ENCODE peak calls at places on chromosome 12, in ten cellular contexts. C, F, G, S, P, A, D, N, Z and K are unnamed samples.

GRCh38 chr12:40552868-40553267 is 139.4 kb upstream of the CNTN1 start:
- DNase-seq in D (no peak), S (no peak), C (no peak), F (no peak), N (no peak), Z (no peak), G (no peak), P (no peak), A (no peak), K (no peak)

GRCh38 chr12:92912052-92912451 is 17.0 kb downstream of the EEA1 start:
- DNase-seq in F (peak; percentile 32), P (no peak), D (no peak), N (no peak), G (no peak), C (no peak), A (no peak), S (no peak), Z (no peak), K (no peak)

GRCh38 chr12:11795192-11795909 is 145.9 kb downstream of the ETV6 start:
- DNase-seq in C (no peak), G (no peak), Z (no peak), S (peak; percentile 74), N (no peak), D (no peak), A (no peak), P (no peak), F (no peak), K (no peak)

GRCh38 chr12:48291511-48291910 is 59.2 kb downstream of the ZNF641 start:
- DNase-seq in D (no peak), C (no peak), N (no peak), P (no peak), F (no peak), Z (no peak), S (no peak), G (no peak), A (no peak), K (no peak)

GRCh38 chr12:119603767-119604166 is 10.2 kb downstream of the TMEM233 start:
- DNase-seq in S (no peak), A (no peak), G (no peak), Z (no peak), P (no peak), N (no peak), C (no peak), F (no peak), D (no peak), K (no peak)

GRCh38 chr12:43742106-43742505 is 16.5 kb downstream of the PUS7L start:
- DNase-seq in P (no peak), A (no peak), N (no peak), Z (no peak), D (no peak), F (peak; percentile 94), G (no peak), C (no peak), S (no peak), K (no peak)

GRCh38 chr12:129296636-129297035 is 443.4 kb downstream of the GLT1D1 start:
- DNase-seq in F (no peak), N (no peak), P (no peak), D (no peak), Z (no peak), C (no peak), S (no peak), A (no peak), G (no peak), K (no peak)

GRCh38 chr12:109476807-109477184 is 304 bp downstream of the KCTD10 start:
- DNase-seq in S (no peak), N (no peak), Z (no peak), D (no peak), A (no peak), F (no peak), C (no peak), G (no peak), P (no peak), K (no peak)

GRCh38 chr12:104348283-104348993 is 44.9 kb downstream of the EID3 start:
- DNase-seq in P (no peak), S (no peak), N (no peak), F (no peak), D (no peak), C (no peak), A (no peak), G (no peak), Z (no peak), K (no peak)

GRCh38 chr12:3342051-3342450 is 149.0 kb upstream of the PRMT8 start:
- DNase-seq in C (no peak), D (peak; percentile 62), N (no peak), G (no peak), P (no peak), F (peak; percentile 4), S (peak; percentile 38), A (no peak), Z (peak; percentile 76), K (peak; percentile 29)

GRCh38 chr12:87140257-87140656 is 884.1 kb upstream of the MGAT4C start:
- DNase-seq in Z (no peak), S (no peak), C (no peak), A (no peak), G (no peak), N (no peak), F (peak; percentile 62), D (no peak), P (no peak), K (no peak)

GRCh38 chr12:122366685-122367475 is 55.6 kb downstream of the CLIP1 start:
- DNase-seq in S (peak; percentile 81), C (no peak), D (no peak), A (peak; percentile 55), N (no peak), Z (peak; percentile 51), F (peak; percentile 90), G (peak; percentile 66), P (no peak), K (no peak)

GRCh38 chr12:49792976-49793580 is 35.1 kb downstream of the NCKAP5L start:
- DNase-seq in D (no peak), A (no peak), C (no peak), F (no peak), P (no peak), N (no peak), S (no peak), Z (no peak), G (no peak), K (no peak)

GRCh38 chr12:95774311-95775045 is 16.1 kb downstream of the NTN4 start:
- DNase-seq in C (no peak), F (peak; percentile 79), D (no peak), N (no peak), Z (no peak), G (no peak), A (no peak), P (no peak), S (no peak), K (no peak)

GRCh38 chr12:51823875-51824565 is 24.5 kb downstream of the FIGNL2 start:
- DNase-seq in N (no peak), P (no peak), Z (no peak), C (no peak), G (no peak), D (no peak), F (peak; percentile 73), A (peak; percentile 52), S (no peak), K (peak; percentile 51)

GRCh38 chr12:1566449-1567135 is 27.8 kb downstream of the FBXL14 start:
- DNase-seq in A (no peak), Z (no peak), N (no peak), D (no peak), F (no peak), C (no peak), S (no peak), G (no peak), P (no peak), K (no peak)

GRCh38 chr12:127760996-127761395 is 506.0 kb upstream of the TMEM132C start:
- DNase-seq in F (no peak), C (no peak), P (no peak), N (no peak), G (no peak), A (no peak), Z (no peak), S (no peak), D (no peak), K (no peak)

DNA sequence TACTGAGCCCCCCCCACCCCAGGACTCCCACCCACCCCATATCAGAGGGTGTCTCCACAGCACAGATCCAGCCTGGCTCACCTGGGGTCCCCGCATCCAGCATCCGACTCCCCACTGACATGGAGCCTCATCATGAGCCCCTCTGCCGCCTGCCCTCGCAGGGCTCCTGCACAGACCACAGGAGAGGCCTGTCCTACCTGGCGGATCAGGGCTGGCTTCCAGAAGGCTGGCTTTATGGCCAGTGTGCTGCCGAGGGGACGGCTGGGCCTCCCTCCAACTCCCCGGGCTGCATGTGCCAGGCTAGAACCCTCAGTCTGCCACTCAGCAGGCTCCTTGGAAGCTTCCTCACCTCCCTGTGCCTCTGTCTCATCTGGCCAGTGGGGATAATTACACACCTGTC is 119.0 kb downstream of the RFLNA start:
- DNase-seq in A (no peak), P (no peak), D (no peak), G (no peak), N (no peak), C (no peak), S (no peak), Z (no peak), F (no peak), K (no peak)
- H3K4me1 ChIP-seq in A (peaks cover 8% of the 10 kb centered on the region), P (no peaks in the 10 kb centered on the region), D (peaks cover 48% of the 10 kb centered on the region), G (no peaks in the 10 kb centered on the region), N (peaks cover 30% of the 10 kb centered on the region), C (peaks cover 57% of the 10 kb centered on the region), S (peaks cover 40% of the 10 kb centered on the region), Z (peaks cover 45% of the 10 kb centered on the region), F (peaks cover 29% of the 10 kb centered on the region), K (peaks cover 31% of the 10 kb centered on the region)

GRCh38 chr12:55715833-55716581 is at the start of gene BLOC1S1:
- DNase-seq in A (peak; percentile 92), C (no peak), Z (peak; percentile 94), D (peak; percentile 98), F (peak; percentile 91), N (peak; percentile 50), S (peak; percentile 94), P (peak; percentile 95), G (peak; percentile 93), K (peak; percentile 96)
- TF ChIP-seq POLR2A in A (no peak), C (no peak), Z (no peak), D (no peak), F (no peak), N (peak; percentile 44), S (peak; percentile 59), P (peak; percentile 48), G (peak; percentile 39), K (no peak)

DNA sequence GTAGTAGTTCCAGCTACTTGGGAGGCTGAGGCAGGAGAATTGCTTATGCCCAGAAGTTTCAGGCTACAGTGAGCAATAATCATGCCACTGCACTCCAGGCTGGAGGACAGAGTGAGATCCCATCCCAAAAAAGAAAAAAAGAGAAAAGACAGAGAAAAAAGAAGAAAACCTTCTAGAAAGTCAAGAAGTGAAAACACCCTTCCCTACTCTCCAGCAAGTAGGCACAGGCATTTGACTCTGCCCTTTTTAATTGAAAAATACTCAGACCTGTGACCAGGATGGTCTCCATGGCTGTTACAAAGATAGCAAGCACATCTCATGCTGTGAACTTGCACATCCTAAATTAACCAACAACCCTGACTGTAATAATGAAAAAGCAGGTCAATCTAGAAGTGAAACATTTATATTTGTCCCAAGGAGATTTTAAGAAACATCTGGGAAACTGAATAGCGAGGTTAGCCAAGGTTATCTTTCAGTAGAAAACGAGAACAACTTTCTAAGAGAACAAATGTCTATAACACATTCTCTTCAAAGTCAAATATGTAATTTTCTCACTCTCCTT is 2.0 kb downstream of the TMTC1 start:
- DNase-seq in F (no peak), P (no peak), D (no peak), S (no peak), G (no peak), A (no peak), C (no peak), Z (no peak), N (no peak), K (no peak)
- H3K4me1 ChIP-seq in F (peaks cover 4% of the 10 kb centered on the region), P (no peaks in the 10 kb centered on the region), D (peaks cover 34% of the 10 kb centered on the region), S (peaks cover 22% of the 10 kb centered on the region), G (no peaks in the 10 kb centered on the region), A (no peaks in the 10 kb centered on the region), C (peaks cover 16% of the 10 kb centered on the region), Z (peaks cover 7% of the 10 kb centered on the region), N (peaks cover 3% of the 10 kb centered on the region), K (peaks cover 11% of the 10 kb centered on the region)

GRCh38 chr12:117404940-117405339 is 43.5 kb upstream of the NOS1 start:
- DNase-seq in G (no peak), F (no peak), S (no peak), N (no peak), C (no peak), D (no peak), A (no peak), Z (no peak), P (no peak), K (no peak)
- TF ChIP-seq POLR2A in G (no peak), F (no peak), S (no peak), N (no peak), C (no peak), D (no peak), A (no peak), Z (no peak), P (no peak), K (no peak)